ENCODE peak calls at places on chromosomes 5 and 9, in four cellular contexts. X is LoVo, P is NCI-H1092 treated with DMSO at 0.1 percent for 48 hours, I is amygdala. D is an unnamed sample.

GRCh38 chr5:170634236-170634990 is 130.6 kb downstream of the KCNIP1 start:
- DNase-seq in X (no peak), P (no peak), I (no peak), D (no peak)

GRCh38 chr5:98771389-98772109 is 1.9 kb upstream of the RGMB start:
- DNase-seq in X (peak), P (peak), I (peak), D (peak)

GRCh38 chr9:70258692-70259511 is at the start of gene SMC5:
- DNase-seq in X (peak), P (peak), I (peak), D (peak)

GRCh38 chr5:157308826-157309465 is 43.0 kb downstream of the CYFIP2 start:
- DNase-seq in X (no peak), P (no peak), I (no peak), D (no peak)

GRCh38 chr5:84032404-84032803 is 311.7 kb upstream of the HAPLN1 start:
- DNase-seq in X (no peak), P (no peak), I (no peak), D (no peak)

GRCh38 chr5:137036630-137037029 is 462.5 kb downstream of the SPOCK1 start:
- DNase-seq in X (no peak), P (peak), I (no peak), D (no peak)

GRCh38 chr9:91689006-91689405 is 261.0 kb downstream of the ROR2 start:
- DNase-seq in X (no peak), P (no peak), I (no peak), D (no peak)

GRCh38 chr9:121498150-121498486 is 1.5 kb downstream of the GGTA1 start:
- DNase-seq in X (peak), P (peak), I (peak), D (no peak)

GRCh38 chr5:10502130-10502529 is 60.5 kb downstream of the ROPN1L start:
- DNase-seq in X (no peak), P (no peak), I (no peak), D (no peak)

GRCh38 chr9:122228906-122229837 is at the start of gene LHX6:
- DNase-seq in X (peak), P (peak), I (no peak), D (no peak)

GRCh38 chr9:113011911-113012381 is at the start of gene ZNF883:
- DNase-seq in X (no peak), P (peak), I (peak), D (peak)

GRCh38 chr9:95105519-95106287 is 211.8 kb downstream of the FANCC start:
- DNase-seq in X (peak), P (no peak), I (no peak), D (no peak)

GRCh38 chr5:148828461-148829247 is 2.2 kb downstream of the ADRB2 start:
- DNase-seq in X (no peak), P (no peak), I (no peak), D (no peak)

GRCh38 chr9:29422445-29422844 is 1849.2 kb upstream of the C9orf72 start:
- DNase-seq in X (no peak), P (no peak), I (no peak), D (no peak)

GRCh38 chr9:69139596-69139995 is 34.5 kb upstream of the TJP2 start:
- DNase-seq in X (no peak), P (no peak), I (no peak), D (no peak)

GRCh38 chr5:131164161-131164930 is 710 bp downstream of the HINT1 start:
- DNase-seq in X (peak), P (peak), I (peak), D (peak)

GRCh38 chr9:90137824-90138223 is 504.8 kb downstream of the DIRAS2 start:
- DNase-seq in X (no peak), P (peak), I (no peak), D (no peak)

GRCh38 chr5:77210091-77211012 is at the start of gene PDE8B:
- DNase-seq in X (no peak), P (peak), I (no peak), D (peak)

GRCh38 chr5:61342066-61342465 is 10.0 kb downstream of the ZSWIM6 start:
- DNase-seq in X (no peak), P (no peak), I (no peak), D (no peak)

GRCh38 chr5:9617191-9617590 is 13.0 kb downstream of the TAS2R1 start:
- DNase-seq in X (no peak), P (no peak), I (no peak), D (no peak)

GRCh38 chr5:178778919-178779318 is 48.5 kb upstream of the ZNF354A start:
- DNase-seq in X (no peak), P (no peak), I (no peak), D (no peak)

GRCh38 chr9:98099898-98100297 is 19.1 kb downstream of the TRIM14 start:
- DNase-seq in X (no peak), P (peak), I (no peak), D (no peak)